ENCODE peak calls at places on chromosomes 4 and X, in six cellular contexts. C is amygdala; A is activated T-helper 1 cell treated with anti-CD3 and anti-CD28 coated beads, Interleukin-2, amount 50 U/mL, for 16 hours; J is GM04503; L is choroid plexus epithelial cell; Y is cardiac fibroblast. K is an unnamed sample.

GRCh38 chrX:153799326-153799725 is 4.9 kb downstream of the SSR4 start:
- DNase-seq in C (no peak), A (no peak), J (no peak), L (no peak), Y (no peak), K (no peak)

GRCh38 chrX:39320165-39320564 is 518.9 kb downstream of the MID1IP1 start:
- DNase-seq in C (no peak), A (no peak), J (no peak), L (no peak), Y (no peak), K (no peak)

GRCh38 chr4:181661090-181661489 is 582.1 kb upstream of the TENM3 start:
- DNase-seq in C (no peak), A (no peak), J (peak), L (peak), Y (peak), K (no peak)

GRCh38 chr4:158161561-158162354 is 11.1 kb downstream of the GASK1B start:
- DNase-seq in C (no peak), A (no peak), J (peak), L (peak), Y (peak), K (no peak)

GRCh38 chr4:182143086-182143821 is 99.9 kb upstream of the TENM3 start:
- DNase-seq in C (no peak), A (no peak), J (no peak), L (peak), Y (peak), K (no peak)

GRCh38 chrX:154661200-154661599 is 7.8 kb upstream of the CTAG2 start:
- DNase-seq in C (no peak), A (no peak), J (no peak), L (no peak), Y (no peak), K (no peak)

GRCh38 chrX:153063315-153063714 is 7.0 kb downstream of the PNMA3 start:
- DNase-seq in C (no peak), A (no peak), J (peak), L (peak), Y (peak), K (no peak)

GRCh38 chr4:6714954-6715353 is 1.0 kb upstream of the BLOC1S4 start:
- DNase-seq in C (no peak), A (no peak), J (no peak), L (no peak), Y (no peak), K (no peak)

GRCh38 chr4:57876934-57877554 is 766.9 kb upstream of the IGFBP7 start:
- DNase-seq in C (no peak), A (no peak), J (no peak), L (no peak), Y (no peak), K (no peak)

GRCh38 chr4:8540072-8540471 is 40.1 kb upstream of the GPR78 start:
- DNase-seq in C (no peak), A (no peak), J (no peak), L (no peak), Y (no peak), K (no peak)

GRCh38 chrX:1391707-1392375 is at the start of gene SLC25A6:
- DNase-seq in C (no peak), A (peak), J (peak), L (peak), Y (peak), K (no peak)

GRCh38 chrX:72041901-72042859 is 89.5 kb downstream of the RTL5 start:
- DNase-seq in C (no peak), A (no peak), J (no peak), L (peak), Y (no peak), K (no peak)

GRCh38 chr4:107115185-107115847 is 79.2 kb upstream of the DKK2 start:
- DNase-seq in C (no peak), A (no peak), J (no peak), L (peak), Y (peak), K (no peak)

GRCh38 chrX:101190736-101191135 is 28.9 kb upstream of the DRP2 start:
- DNase-seq in C (no peak), A (no peak), J (no peak), L (no peak), Y (no peak), K (no peak)

GRCh38 chr4:21452931-21453330 is 495.6 kb downstream of the KCNIP4 start:
- DNase-seq in C (no peak), A (no peak), J (no peak), L (peak), Y (no peak), K (no peak)

GRCh38 chr4:84070293-84070692 is 428.8 kb downstream of the NKX6-1 start:
- DNase-seq in C (no peak), A (no peak), J (no peak), L (no peak), Y (no peak), K (no peak)

GRCh38 chr4:87103691-87104187 is 116.7 kb downstream of the KLHL8 start:
- DNase-seq in C (no peak), A (no peak), J (peak), L (peak), Y (peak), K (no peak)

GRCh38 chrX:11143931-11144678 is 33.0 kb downstream of the HCCS start:
- DNase-seq in C (no peak), A (peak), J (peak), L (peak), Y (peak), K (peak)

GRCh38 chr4:8821151-8821950 is 50.3 kb downstream of the HMX1 start:
- DNase-seq in C (no peak), A (no peak), J (no peak), L (no peak), Y (no peak), K (no peak)

GRCh38 chr4:89298788-89299152 is 8.8 kb downstream of the GPRIN3 start:
- DNase-seq in C (no peak), A (no peak), J (no peak), L (peak), Y (no peak), K (no peak)

GRCh38 chrX:138756234-138756633 is 44.7 kb upstream of the FGF13 start:
- DNase-seq in C (no peak), A (no peak), J (peak), L (peak), Y (peak), K (peak)

GRCh38 chrX:23896983-23897382 is 10.8 kb downstream of the APOO start:
- DNase-seq in C (no peak), A (no peak), J (no peak), L (no peak), Y (no peak), K (no peak)

GRCh38 chr4:169133932-169134331 is 123.9 kb upstream of the CBR4 start:
- DNase-seq in C (no peak), A (no peak), J (no peak), L (no peak), Y (no peak), K (no peak)

K was measured in GOT3.